ENCODE peak calls at places on chromosome 10, in four cellular contexts. W is cardiac muscle cell, J is BE2C, O is uterus. K is an unnamed sample.
A peak's percentile ranks its signal among the peaks of the same experiment; 100 is the strongest.

GRCh38 chr10:121959671-121960070 is 15.3 kb downstream of the NSMCE4A start:
- DNase-seq in O (no peak), W (no peak), J (no peak), K (no peak)

GRCh38 chr10:6239213-6239991 is 36.7 kb downstream of the PFKFB3 start:
- DNase-seq in J (peak; percentile 86), W (no peak), O (peak; percentile 51), K (no peak)

GRCh38 chr10:11159543-11160215 is 142.0 kb downstream of the CELF2 start:
- DNase-seq in W (peak; percentile 25), J (no peak), O (no peak), K (no peak)

GRCh38 chr10:6202098-6202683 is 541 bp upstream of the PFKFB3 start:
- DNase-seq in J (no peak), O (no peak), W (no peak), K (no peak)

GRCh38 chr10:1048349-1048731 is 579 bp downstream of the IDI1 start:
- DNase-seq in W (no peak), J (no peak), O (no peak), K (no peak)

GRCh38 chr10:102473445-102474331 is 22.3 kb upstream of the C10orf95 start:
- DNase-seq in O (no peak), J (no peak), W (no peak), K (no peak)

GRCh38 chr10:44240766-44241165 is 144.1 kb downstream of the CXCL12 start:
- DNase-seq in O (no peak), W (no peak), J (no peak), K (no peak)

GRCh38 chr10:29982997-29983648 is 76.3 kb downstream of the JCAD start:
- DNase-seq in J (no peak), W (no peak), O (no peak), K (no peak)

GRCh38 chr10:22369433-22370072 is 24.3 kb downstream of the SPAG6 start:
- DNase-seq in J (no peak), O (no peak), W (no peak), K (no peak)

GRCh38 chr10:6064119-6064518 is 2.0 kb upstream of the IL2RA start:
- DNase-seq in J (no peak), W (no peak), O (no peak), K (no peak)

GRCh38 chr10:99537381-99538286 is 4.9 kb downstream of the NKX2-3 start:
- DNase-seq in O (no peak), J (no peak), W (no peak), K (peak; percentile 44)

GRCh38 chr10:5283305-5284158 is 81.2 kb upstream of the UCN3 start:
- DNase-seq in J (peak; percentile 65), O (peak; percentile 33), W (peak; percentile 61), K (peak; percentile 52)

GRCh38 chr10:121926669-121927360 is 1.0 kb downstream of the ATE1 start:
- DNase-seq in W (no peak), J (no peak), O (no peak), K (no peak)

DNA sequence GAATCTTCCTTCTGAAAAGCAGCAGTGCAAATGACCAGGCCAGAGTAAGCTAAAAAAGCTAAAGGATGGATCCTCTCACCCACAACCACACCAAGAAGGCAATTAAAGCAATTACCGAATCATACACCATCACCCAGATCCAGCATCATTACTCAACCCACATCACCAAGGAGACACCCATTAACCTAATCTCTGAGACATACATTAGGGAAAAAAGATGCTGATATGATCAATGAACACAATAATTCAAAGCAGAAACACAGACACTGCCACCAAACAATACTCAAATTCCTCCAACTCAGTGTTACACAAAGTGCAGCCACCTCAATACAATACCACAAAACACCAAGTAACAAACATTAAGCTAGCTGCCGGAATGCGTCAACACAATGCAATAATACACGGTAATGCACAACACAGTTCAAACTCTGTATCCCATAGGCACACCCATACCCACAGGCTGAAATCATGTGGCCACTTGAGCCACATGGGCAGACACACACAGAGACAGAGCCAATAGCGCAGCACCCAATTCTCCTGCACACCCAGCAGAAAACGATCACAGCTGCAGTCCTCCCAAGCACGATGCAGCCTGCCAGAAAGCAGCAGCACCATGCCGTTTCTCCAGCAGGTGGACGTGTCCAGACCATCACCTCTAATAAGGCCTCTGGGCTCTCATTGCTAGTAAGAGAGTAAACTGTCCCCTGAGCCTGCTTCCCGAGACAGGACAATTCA is 21.5 kb downstream of the PAX2 start:
- DNase-seq in J (peak; percentile 71), W (no peak), O (no peak), K (no peak)
- TF ChIP-seq CTCF in J (peak; percentile 49), W (no peak), O (no peak), K (peak; percentile 24)

DNA sequence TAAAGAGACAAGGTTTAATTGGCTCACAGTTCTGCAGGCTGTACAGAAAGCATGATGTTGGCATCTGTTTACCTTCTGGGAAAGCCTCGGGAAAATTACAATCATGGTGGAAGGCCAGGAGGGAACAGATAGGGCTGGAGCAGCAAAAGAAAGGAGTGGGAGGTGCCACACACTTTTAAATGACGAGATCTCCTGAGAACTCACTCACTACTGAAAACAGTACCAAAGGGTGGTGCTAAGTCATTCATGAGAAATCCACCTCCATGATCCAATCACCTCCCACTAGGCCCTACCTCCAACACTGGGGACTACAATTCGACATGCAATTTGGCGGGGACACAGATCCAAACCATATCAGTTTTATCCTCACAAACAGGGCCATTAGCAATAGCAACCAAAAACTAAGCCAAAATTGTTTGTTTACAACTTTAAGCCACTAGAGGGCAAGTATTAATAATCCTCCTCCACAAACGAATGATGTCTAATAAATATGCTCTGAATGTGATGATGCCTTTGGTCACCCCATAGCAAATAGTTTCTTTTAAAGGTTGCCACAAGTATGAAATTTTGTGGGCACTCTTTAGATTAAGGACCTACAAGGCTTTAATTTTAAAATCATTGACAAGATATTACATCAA is 129.2 kb upstream of the NRBF2 start:
- DNase-seq in W (no peak), J (no peak), O (no peak), K (no peak)
- TF ChIP-seq CTCF in W (peak; percentile 22), J (peak; percentile 37), O (no peak), K (peak; percentile 48)

GRCh38 chr10:130901311-130902165 is 410.0 kb downstream of the TCERG1L start:
- DNase-seq in J (no peak), W (no peak), O (no peak), K (no peak)
- TF ChIP-seq CTCF in J (no peak), W (no peak), O (no peak), K (no peak)

DNA sequence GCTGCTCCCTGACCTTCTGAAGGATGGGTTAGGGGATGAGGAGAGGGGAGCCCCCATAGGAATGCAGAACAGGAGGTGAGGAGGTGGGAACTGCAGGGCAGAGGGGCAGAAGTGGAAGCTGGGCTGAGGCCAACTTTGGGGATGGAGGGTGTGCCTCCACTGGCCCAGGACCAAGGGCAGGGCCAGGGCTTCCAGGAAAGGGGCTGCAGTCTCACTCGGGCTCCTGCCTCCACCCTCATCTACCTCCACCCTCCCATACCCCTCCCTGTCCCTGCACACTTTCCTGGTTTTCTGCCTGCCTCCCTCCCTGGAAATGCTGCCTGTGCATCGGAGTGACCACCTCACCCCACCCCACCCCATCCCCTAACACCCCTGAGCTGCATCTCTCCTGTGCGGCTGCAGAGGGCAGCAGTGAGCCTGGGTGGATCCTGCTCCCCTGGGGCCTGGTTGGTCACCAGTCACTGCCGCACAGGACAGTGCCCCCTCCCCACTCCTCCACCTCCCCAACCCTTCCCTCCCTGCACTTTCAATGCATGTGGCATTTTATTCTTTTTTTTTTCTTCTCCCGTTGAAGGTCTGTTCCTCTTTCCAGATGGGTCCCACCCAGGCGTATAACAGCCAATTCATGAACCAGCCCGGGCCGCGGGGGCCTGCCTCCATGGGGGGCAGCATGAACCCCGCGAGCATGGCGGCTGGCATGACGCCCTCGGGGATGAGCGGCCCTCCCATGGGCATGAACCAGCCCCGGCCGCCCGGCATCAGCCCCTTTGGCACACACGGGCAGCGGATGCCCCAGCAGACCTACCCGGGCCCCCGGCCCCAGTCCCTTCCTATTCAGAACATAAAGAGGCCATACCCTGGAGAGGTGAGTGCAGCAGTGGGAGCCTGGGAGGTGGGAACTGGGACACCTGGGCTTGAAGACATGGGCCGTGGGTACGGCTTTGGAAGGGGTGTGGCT is 54.2 kb upstream of the PPIF start:
- DNase-seq in O (no peak), W (no peak), J (no peak), K (no peak)
- TF ChIP-seq CTCF in O (no peak), W (peak; percentile 44), J (peak; percentile 56), K (peak; percentile 45)

GRCh38 chr10:35420044-35420443 is 83.7 kb downstream of the CCNY start:
- DNase-seq in J (no peak), O (no peak), W (no peak), K (no peak)

GRCh38 chr10:35413985-35414861 is 77.9 kb downstream of the CCNY start:
- DNase-seq in W (no peak), J (no peak), O (no peak), K (no peak)

GRCh38 chr10:35412900-35413491 is 76.7 kb downstream of the CCNY start:
- DNase-seq in O (no peak), W (no peak), J (no peak), K (no peak)

GRCh38 chr10:35415505-35415904 is 79.2 kb downstream of the CCNY start:
- DNase-seq in W (no peak), O (no peak), J (no peak), K (no peak)

DNA sequence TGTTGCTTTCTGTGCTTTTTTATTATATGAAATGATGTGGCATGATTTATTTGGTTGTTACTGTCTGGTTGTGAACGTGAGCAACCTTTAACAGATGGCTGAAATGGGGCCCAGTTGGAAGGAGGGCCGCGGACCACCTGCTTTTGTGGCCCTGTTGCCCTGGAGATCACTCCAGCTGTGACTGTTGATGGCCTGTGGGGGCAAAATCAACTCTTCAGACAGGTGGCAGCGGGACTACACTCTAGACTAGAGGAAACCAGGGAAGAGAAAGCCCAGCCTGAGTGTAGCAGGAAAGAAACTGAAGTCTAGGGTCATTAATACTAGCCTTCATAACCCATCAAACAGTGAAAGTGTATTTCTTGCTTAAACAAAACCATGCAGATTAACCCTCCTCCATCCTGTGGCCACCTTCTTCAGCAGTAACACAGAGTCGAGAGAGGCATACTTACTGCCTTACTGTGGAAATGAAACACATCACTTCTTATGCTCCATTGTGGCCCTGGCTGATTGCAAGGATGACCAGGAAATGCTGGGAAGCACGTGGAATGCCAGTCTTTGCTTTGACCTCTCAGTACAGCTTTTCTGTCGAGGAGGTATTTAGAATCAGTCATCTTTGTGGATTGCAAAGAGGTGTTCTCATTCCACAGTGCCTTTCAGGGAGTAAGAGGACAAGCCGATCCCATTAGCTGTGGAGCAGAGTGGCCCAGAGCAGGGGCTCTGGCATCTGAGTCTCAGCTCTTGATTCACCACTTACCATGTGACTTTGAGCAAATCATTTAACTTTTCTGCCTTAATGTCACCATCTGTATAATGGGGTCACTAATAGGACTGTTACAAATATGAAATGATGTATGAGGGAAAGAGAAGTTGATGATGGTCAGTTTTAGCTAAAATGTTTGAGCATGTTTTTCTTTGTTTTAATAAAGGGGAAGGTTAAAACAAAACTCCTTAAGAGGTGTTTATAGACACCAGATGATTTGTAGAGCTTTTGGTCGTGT is 80.6 kb downstream of the CCNY start:
- DNase-seq in O (no peak), W (no peak), J (no peak), K (peak; percentile 52)
- TF ChIP-seq CTCF in O (no peak), W (no peak), J (no peak), K (no peak)

GRCh38 chr10:112022196-112022595 is 161.4 kb downstream of the GPAM start:
- DNase-seq in J (no peak), O (no peak), W (no peak), K (no peak)
- TF ChIP-seq CTCF in J (no peak), O (no peak), W (no peak), K (no peak)

K was measured in glutamatergic neuron.